ENCODE peak calls at places on chromosomes 4 and X, in six cellular contexts. S is breast epithelium, G is GM10248, J is astrocyte of the cerebellum, L is brain microvascular endothelial cell, N is AG04450. D is an unnamed sample.

GRCh38 chrX:24594531-24594930 is 52.6 kb downstream of the PCYT1B start:
- DNase-seq in S (no peak), G (no peak), J (no peak), L (no peak), N (no peak), D (no peak)

GRCh38 chr4:111775908-111776307 is 369.3 kb upstream of the FAM241A start:
- DNase-seq in S (no peak), G (no peak), J (no peak), L (no peak), N (no peak), D (no peak)

GRCh38 chr4:19304028-19304427 is 947.7 kb upstream of the SLIT2 start:
- DNase-seq in S (no peak), G (no peak), J (no peak), L (no peak), N (no peak), D (no peak)

GRCh38 chr4:20512053-20512810 is 188.0 kb upstream of the PACRGL start:
- DNase-seq in S (no peak), G (no peak), J (no peak), L (no peak), N (no peak), D (no peak)

GRCh38 chr4:147160908-147161513 is 215.3 kb upstream of the TTC29 start:
- DNase-seq in S (no peak), G (peak), J (peak), L (peak), N (peak), D (no peak)

GRCh38 chr4:7779194-7779768 is 160.4 kb downstream of the AFAP1 start:
- DNase-seq in S (no peak), G (no peak), J (no peak), L (peak), N (no peak), D (no peak)

GRCh38 chr4:102169345-102169744 is 175.9 kb downstream of the SLC39A8 start:
- DNase-seq in S (no peak), G (no peak), J (no peak), L (peak), N (no peak), D (no peak)

GRCh38 chr4:8732092-8732491 is 139.5 kb downstream of the CPZ start:
- DNase-seq in S (no peak), G (no peak), J (no peak), L (no peak), N (no peak), D (no peak)

GRCh38 chrX:56248492-56248891 is 16.3 kb downstream of the KLF8 start:
- DNase-seq in S (no peak), G (peak), J (peak), L (peak), N (no peak), D (peak)

GRCh38 chrX:39320165-39320564 is 518.9 kb downstream of the MID1IP1 start:
- DNase-seq in S (no peak), G (no peak), J (no peak), L (no peak), N (no peak), D (no peak)

GRCh38 chr4:109803924-109804571 is 2.2 kb upstream of the CFI start:
- DNase-seq in S (no peak), G (peak), J (no peak), L (peak), N (no peak), D (no peak)

GRCh38 chr4:37535872-37536271 is 150.3 kb downstream of the RELL1 start:
- DNase-seq in S (no peak), G (no peak), J (no peak), L (no peak), N (no peak), D (no peak)

GRCh38 chr4:15451866-15452765 is 17.6 kb upstream of the CC2D2A start:
- DNase-seq in S (no peak), G (no peak), J (peak), L (peak), N (peak), D (no peak)

GRCh38 chr4:101304916-101305315 is 42.4 kb downstream of the PPP3CA start:
- DNase-seq in S (no peak), G (no peak), J (peak), L (peak), N (no peak), D (no peak)

GRCh38 chr4:40720351-40720750 is 29.4 kb upstream of the NSUN7 start:
- DNase-seq in S (no peak), G (no peak), J (no peak), L (no peak), N (no peak), D (no peak)

GRCh38 chr4:2365054-2365912 is 53.2 kb downstream of the ZFYVE28 start:
- DNase-seq in S (no peak), G (no peak), J (no peak), L (no peak), N (no peak), D (no peak)

GRCh38 chr4:26075588-26075987 is 161.6 kb downstream of the SMIM20 start:
- DNase-seq in S (no peak), G (no peak), J (no peak), L (no peak), N (no peak), D (no peak)

GRCh38 chr4:181688886-181689285 is 554.3 kb upstream of the TENM3 start:
- DNase-seq in S (no peak), G (no peak), J (peak), L (peak), N (no peak), D (no peak)

GRCh38 chr4:104457308-104457981 is 37.2 kb downstream of the CXXC4 start:
- DNase-seq in S (no peak), G (no peak), J (no peak), L (no peak), N (no peak), D (no peak)

GRCh38 chrX:130085551-130085986 is 24.7 kb downstream of the ELF4 start:
- DNase-seq in S (no peak), G (no peak), J (no peak), L (no peak), N (no peak), D (no peak)

GRCh38 chr4:601612-602558 is 23.5 kb upstream of the PDE6B start:
- DNase-seq in S (no peak), G (no peak), J (no peak), L (no peak), N (no peak), D (no peak)

GRCh38 chr4:132910226-132910748 is 238.8 kb upstream of the PCDH10 start:
- DNase-seq in S (no peak), G (no peak), J (no peak), L (no peak), N (no peak), D (no peak)

GRCh38 chr4:173370130-173370476 is 651 bp upstream of the SAP30 start:
- DNase-seq in S (peak), G (peak), J (no peak), L (peak), N (no peak), D (no peak)

GRCh38 chrX:40169193-40170086 is 71.7 kb upstream of the BCOR start:
- DNase-seq in S (no peak), G (peak), J (peak), L (peak), N (peak), D (peak)

GRCh38 chr4:141540643-141541042 is 95.7 kb upstream of the IL15 start:
- DNase-seq in S (no peak), G (no peak), J (no peak), L (peak), N (no peak), D (no peak)

GRCh38 chr4:1715002-1715761 is 3.1 kb upstream of the SLBP start:
- DNase-seq in S (no peak), G (no peak), J (no peak), L (no peak), N (no peak), D (no peak)

GRCh38 chr4:26330186-26330787 is 9.5 kb downstream of the RBPJ start:
- DNase-seq in S (no peak), G (peak), J (peak), L (peak), N (no peak), D (no peak)

GRCh38 chr4:73452953-73453700 is 17.1 kb downstream of the AFP start:
- DNase-seq in S (no peak), G (no peak), J (no peak), L (no peak), N (no peak), D (no peak)

GRCh38 chr4:25448379-25449109 is 71.5 kb downstream of the ANAPC4 start:
- DNase-seq in S (no peak), G (no peak), J (no peak), L (no peak), N (peak), D (no peak)

GRCh38 chr4:108166441-108167315 is 2.1 kb downstream of the LEF1 start:
- DNase-seq in S (no peak), G (peak), J (no peak), L (no peak), N (no peak), D (peak)

GRCh38 chr4:73662709-73663546 is 42.7 kb upstream of the RASSF6 start:
- DNase-seq in S (no peak), G (peak), J (peak), L (peak), N (no peak), D (no peak)

GRCh38 chr4:148071009-148071408 is 339.1 kb downstream of the ARHGAP10 start:
- DNase-seq in S (no peak), G (no peak), J (no peak), L (no peak), N (no peak), D (no peak)

GRCh38 chr4:99754756-99755155 is 61.9 kb upstream of the DAPP1 start:
- DNase-seq in S (no peak), G (no peak), J (no peak), L (no peak), N (no peak), D (no peak)

GRCh38 chr4:1510931-1511330 is 104.7 kb upstream of the NKX1-1 start:
- DNase-seq in S (no peak), G (no peak), J (no peak), L (no peak), N (no peak), D (no peak)

GRCh38 chr4:151359576-151359975 is 34.2 kb upstream of the SH3D19 start:
- DNase-seq in S (no peak), G (no peak), J (no peak), L (no peak), N (no peak), D (no peak)

GRCh38 chr4:189802884-189803283 is 137.8 kb upstream of the FRG1 start:
- DNase-seq in S (no peak), G (no peak), J (no peak), L (no peak), N (no peak), D (no peak)

GRCh38 chr4:3865986-3866812 is 100.0 kb downstream of the ADRA2C start:
- DNase-seq in S (no peak), G (no peak), J (no peak), L (no peak), N (no peak), D (no peak)

GRCh38 chr4:6676722-6677558 is 16.7 kb upstream of the S100P start:
- DNase-seq in S (no peak), G (no peak), J (no peak), L (no peak), N (no peak), D (no peak)

GRCh38 chr4:6686104-6686787 is 7.4 kb upstream of the S100P start:
- DNase-seq in S (no peak), G (no peak), J (no peak), L (no peak), N (no peak), D (no peak)

GRCh38 chr4:6684656-6685055 is 9.0 kb upstream of the S100P start:
- DNase-seq in S (no peak), G (no peak), J (no peak), L (no peak), N (no peak), D (no peak)

GRCh38 chr4:6682862-6683590 is 10.7 kb upstream of the S100P start:
- DNase-seq in S (no peak), G (no peak), J (no peak), L (no peak), N (no peak), D (no peak)

GRCh38 chr4:6680372-6681034 is 13.2 kb upstream of the S100P start:
- DNase-seq in S (no peak), G (no peak), J (no peak), L (no peak), N (no peak), D (no peak)
- TF ChIP-seq CTCF in S (no peak), G (peak), J (no peak), L (peak), N (peak), D (no peak)

DNA sequence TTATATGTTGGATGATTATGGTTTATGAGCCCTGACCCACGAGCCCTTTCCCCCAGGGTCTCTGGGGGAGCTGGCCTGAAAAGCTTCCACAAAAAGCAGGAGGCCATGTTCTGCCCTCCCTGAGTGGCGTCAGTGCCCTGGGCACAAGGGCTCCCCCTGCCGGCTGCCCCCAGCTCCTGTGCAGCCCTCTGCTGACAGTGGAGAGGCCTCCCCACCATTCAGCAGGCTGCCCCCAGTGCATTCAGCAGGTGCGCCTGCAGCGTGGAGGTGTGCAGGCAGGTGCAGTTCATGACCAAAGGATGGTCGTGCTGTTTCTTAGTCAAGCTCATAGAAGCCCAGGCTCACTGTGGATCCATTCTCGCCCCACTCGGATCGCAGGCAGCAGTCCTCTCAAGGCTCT is 12.5 kb upstream of the S100P start:
- DNase-seq in S (no peak), G (no peak), J (no peak), L (no peak), N (no peak), D (no peak)
- TF ChIP-seq CTCF in S (no peak), G (no peak), J (no peak), L (no peak), N (no peak), D (no peak)

DNA sequence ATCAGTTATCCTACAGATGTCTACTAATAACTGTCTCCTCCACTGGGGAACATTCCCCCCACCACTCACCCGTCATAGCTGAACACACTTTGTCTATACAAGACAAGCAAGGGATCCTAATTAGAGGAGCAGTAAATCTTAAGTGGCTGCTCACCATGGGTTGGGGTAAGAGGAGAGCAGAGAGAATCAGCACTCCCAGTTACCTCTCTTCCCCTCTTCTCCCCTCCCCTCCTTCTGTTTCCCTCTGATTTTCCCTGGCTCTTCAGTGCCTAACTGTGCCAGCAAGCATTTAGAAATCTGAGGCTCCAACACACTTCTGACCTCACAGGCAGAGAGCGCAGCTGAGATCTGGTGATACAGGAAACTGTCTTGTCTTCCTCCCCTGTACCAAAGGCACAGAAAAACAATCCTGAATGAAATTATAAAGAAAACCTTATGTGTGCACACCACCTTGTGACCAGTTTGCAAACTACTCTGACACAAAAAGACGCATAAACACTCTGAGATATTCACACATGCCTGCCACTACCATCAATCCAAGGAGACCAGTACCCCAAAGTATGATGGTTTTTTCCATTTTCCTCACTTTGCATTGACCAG is 82.5 kb upstream of the SMIM10 start:
- DNase-seq in S (no peak), G (no peak), J (no peak), L (peak), N (no peak), D (no peak)
- TF ChIP-seq CTCF in S (no peak), G (peak), J (peak), L (peak), N (peak), D (no peak)

GRCh38 chrX:18676050-18676449 is 4.1 kb upstream of the RS1 start:
- DNase-seq in S (no peak), G (no peak), J (no peak), L (no peak), N (no peak), D (no peak)

GRCh38 chrX:18683027-18683426 is 11.1 kb upstream of the RS1 start:
- DNase-seq in S (no peak), G (no peak), J (no peak), L (no peak), N (no peak), D (no peak)

GRCh38 chrX:18677140-18677834 is 5.4 kb upstream of the RS1 start:
- DNase-seq in S (no peak), G (no peak), J (no peak), L (no peak), N (no peak), D (no peak)

GRCh38 chrX:18676470-18676869 is 4.6 kb upstream of the RS1 start:
- DNase-seq in S (no peak), G (no peak), J (no peak), L (no peak), N (no peak), D (no peak)

GRCh38 chrX:18681996-18682395 is 10.1 kb upstream of the RS1 start:
- DNase-seq in S (no peak), G (no peak), J (no peak), L (no peak), N (no peak), D (no peak)
- TF ChIP-seq CTCF in S (no peak), G (no peak), J (no peak), L (no peak), N (no peak), D (no peak)

DNA sequence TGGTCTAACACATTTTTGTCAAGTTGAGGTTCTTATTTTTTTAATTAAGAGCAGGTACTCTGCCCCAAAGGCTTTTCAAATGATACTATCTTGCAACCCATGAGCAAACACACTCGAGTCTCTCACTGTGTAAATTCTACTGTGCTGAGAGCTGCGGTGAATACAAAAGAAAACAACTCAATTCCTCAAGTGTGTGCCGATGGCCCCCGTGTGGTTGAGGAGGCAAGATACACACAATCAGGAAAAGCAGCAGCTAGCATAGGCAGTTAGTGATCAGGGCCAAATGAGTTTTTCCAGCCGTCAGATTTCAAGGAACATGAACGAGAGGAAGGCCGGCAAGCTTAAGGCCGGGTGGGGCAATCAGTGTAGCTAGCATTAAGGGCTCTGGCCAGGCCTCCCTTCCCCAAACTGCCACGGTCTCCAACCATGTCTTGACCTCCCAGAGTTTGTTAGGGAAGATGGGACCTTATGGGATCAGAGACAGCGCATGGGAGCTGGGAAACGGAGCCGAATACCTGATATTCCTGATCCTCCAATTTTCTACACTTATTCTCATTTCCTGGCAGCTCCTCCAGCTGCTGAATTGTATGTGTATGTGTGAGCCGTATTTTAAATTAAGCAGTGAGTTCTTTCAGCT is 59.7 kb downstream of the RTL9 start:
- DNase-seq in S (no peak), G (no peak), J (peak), L (peak), N (peak), D (no peak)
- TF ChIP-seq CTCF in S (peak), G (no peak), J (peak), L (peak), N (peak), D (no peak)

DNA sequence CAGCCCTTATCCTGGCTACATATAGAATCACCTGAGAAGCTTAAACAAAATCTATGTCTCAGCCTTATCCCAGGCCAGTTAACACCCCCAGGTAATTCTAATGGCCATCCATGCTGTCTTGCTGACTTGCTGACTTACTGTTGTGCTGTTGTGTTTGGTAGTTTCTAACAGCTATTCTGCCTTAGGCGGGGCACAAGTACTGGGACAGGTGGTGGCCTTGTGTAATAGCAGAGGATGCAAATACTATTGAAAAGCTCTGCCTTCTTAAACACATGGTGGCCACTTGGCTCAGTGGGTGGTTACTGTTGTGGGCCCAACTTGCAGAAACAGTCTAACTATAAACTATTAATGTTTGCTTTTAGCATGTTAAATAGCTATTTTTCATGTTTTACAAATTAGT is 56.2 kb downstream of the CDS1 start:
- DNase-seq in S (no peak), G (no peak), J (no peak), L (no peak), N (no peak), D (no peak)
- TF ChIP-seq CTCF in S (no peak), G (no peak), J (no peak), L (no peak), N (no peak), D (no peak)

GRCh38 chrX:102155806-102156179 is at the start of gene BEX5:
- DNase-seq in S (peak), G (peak), J (peak), L (no peak), N (no peak), D (peak)

GRCh38 chrX:102154900-102155805 is 624 bp downstream of the BEX5 start:
- DNase-seq in S (no peak), G (no peak), J (no peak), L (no peak), N (no peak), D (no peak)

DNA sequence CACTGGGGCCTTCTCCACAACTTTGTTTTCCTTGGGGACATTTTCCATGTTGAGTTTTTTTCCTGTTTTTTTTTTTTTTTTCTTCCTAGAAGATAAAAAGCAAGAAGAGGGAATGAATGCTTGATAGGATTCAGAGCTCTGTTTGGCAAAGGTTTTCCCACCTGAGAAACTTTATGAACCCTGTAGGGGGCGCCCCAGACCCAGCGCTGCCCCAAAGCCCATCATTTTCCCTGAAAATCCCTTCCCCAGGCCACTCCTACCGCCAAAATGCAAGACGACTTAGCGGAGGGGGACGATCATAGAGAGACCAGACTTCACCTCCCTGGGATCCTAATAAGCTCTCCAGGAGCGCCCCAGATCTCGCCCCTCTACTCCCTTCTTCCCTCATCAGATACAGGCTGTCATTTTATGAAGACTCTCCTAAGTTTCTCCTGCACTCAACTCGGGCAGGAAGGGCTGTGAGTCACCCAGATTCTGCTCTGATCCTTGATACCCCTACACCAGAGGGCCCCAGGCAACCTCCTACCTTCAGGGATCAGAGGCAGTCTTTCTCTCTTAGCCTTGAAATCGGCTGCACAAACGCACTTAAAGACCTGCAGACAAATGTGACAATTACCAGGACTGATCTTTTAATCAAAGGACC is 1.4 kb downstream of the BEX5 start:
- DNase-seq in S (no peak), G (no peak), J (no peak), L (no peak), N (no peak), D (no peak)
- TF ChIP-seq CTCF in S (no peak), G (peak), J (no peak), L (no peak), N (no peak), D (no peak)

D was measured in activated B cell treated with CpG ODN at 0.5 μM for 24 hours.